ENCODE peak calls at places on chromosomes 2 and 18, in six cellular contexts. C is neural crest cell, N is B cell, A is fibroblast of mammary gland, T is GM23338, E is OCI-LY7. F is an unnamed sample.

GRCh38 chr2:158034198-158034831 is 67.4 kb upstream of the UPP2 start:
- DNase-seq in T (peak), C (peak), A (peak), N (no peak), E (peak), F (peak)

GRCh38 chr2:11833601-11834000 is 87.2 kb downstream of the LPIN1 start:
- DNase-seq in A (peak), E (peak), C (no peak), T (no peak), N (no peak), F (peak)

GRCh38 chr2:94986392-94986963 is 39.0 kb upstream of the MAL start:
- DNase-seq in E (peak), C (peak), N (no peak), A (peak), T (peak), F (peak)

GRCh38 chr2:232061265-232061664 is 99.8 kb downstream of the DIS3L2 start:
- DNase-seq in C (no peak), N (no peak), A (no peak), E (no peak), T (no peak), F (no peak)

GRCh38 chr2:96537734-96538486 is 1.4 kb downstream of the ARID5A start:
- DNase-seq in E (no peak), C (no peak), A (no peak), N (peak), T (peak), F (no peak)

GRCh38 chr2:138035597-138036217 is 71.4 kb downstream of the HNMT start:
- DNase-seq in N (no peak), E (no peak), A (peak), T (no peak), C (no peak), F (no peak)

GRCh38 chr2:209556354-209556961 is 132.6 kb downstream of the MAP2 start:
- DNase-seq in T (peak), A (peak), E (peak), C (no peak), N (no peak), F (peak)

GRCh38 chr2:15714609-15715008 is 122.9 kb downstream of the DDX1 start:
- DNase-seq in E (no peak), T (no peak), A (no peak), N (no peak), C (no peak), F (no peak)

GRCh38 chr2:2846379-2847130 is 515.5 kb upstream of the MYT1L start:
- DNase-seq in E (no peak), A (no peak), N (no peak), C (no peak), T (no peak), F (no peak)

GRCh38 chr18:22624171-22624570 is 206.5 kb upstream of the CTAGE1 start:
- DNase-seq in C (no peak), N (no peak), E (no peak), T (no peak), A (no peak), F (no peak)

GRCh38 chr18:76988015-76988826 is 144.4 kb downstream of the MBP start:
- DNase-seq in A (no peak), N (peak), T (no peak), C (no peak), E (no peak), F (no peak)

GRCh38 chr2:25566094-25566493 is 107.3 kb downstream of the DTNB start:
- DNase-seq in T (no peak), N (no peak), E (peak), C (no peak), A (no peak), F (no peak)
- TF ChIP-seq CTCF in T (peak), N (no peak), E (peak), C (no peak), A (no peak), F (no peak)

DNA sequence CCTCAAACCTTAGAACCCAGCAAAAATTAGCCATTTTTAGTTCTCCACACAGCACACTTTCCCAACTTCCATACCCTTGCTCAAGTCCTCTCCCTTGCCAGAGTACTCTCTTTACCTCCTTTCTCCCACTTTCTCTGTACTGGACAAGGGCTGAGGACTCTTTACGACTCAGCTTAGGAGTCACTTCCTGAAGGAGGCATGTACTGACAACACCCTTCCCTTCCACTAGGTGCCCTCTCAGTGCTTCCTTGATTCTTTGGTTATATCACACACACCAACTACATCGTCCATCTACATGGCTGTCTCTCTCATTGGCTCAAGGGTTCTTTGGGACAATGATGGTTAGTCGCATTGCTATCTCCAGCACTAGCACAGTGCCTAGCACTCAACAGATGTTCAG is 5.2 kb upstream of the C18orf63 start:
- DNase-seq in T (peak), E (peak), N (no peak), A (peak), C (no peak), F (peak)
- TF ChIP-seq CTCF in T (peak), E (peak), N (no peak), A (peak), C (peak), F (peak)

GRCh38 chr18:25306671-25307070 is 45.3 kb downstream of the ZNF521 start:
- DNase-seq in N (no peak), T (no peak), C (no peak), A (no peak), E (no peak), F (no peak)

GRCh38 chr18:25305584-25305983 is 46.4 kb downstream of the ZNF521 start:
- DNase-seq in T (no peak), E (no peak), C (no peak), A (peak), N (no peak), F (peak)

GRCh38 chr18:25313274-25313673 is 38.7 kb downstream of the ZNF521 start:
- DNase-seq in N (no peak), E (no peak), T (no peak), A (no peak), C (no peak), F (no peak)

GRCh38 chr18:25314824-25315223 is 37.1 kb downstream of the ZNF521 start:
- DNase-seq in E (no peak), A (no peak), C (no peak), T (no peak), N (no peak), F (no peak)

DNA sequence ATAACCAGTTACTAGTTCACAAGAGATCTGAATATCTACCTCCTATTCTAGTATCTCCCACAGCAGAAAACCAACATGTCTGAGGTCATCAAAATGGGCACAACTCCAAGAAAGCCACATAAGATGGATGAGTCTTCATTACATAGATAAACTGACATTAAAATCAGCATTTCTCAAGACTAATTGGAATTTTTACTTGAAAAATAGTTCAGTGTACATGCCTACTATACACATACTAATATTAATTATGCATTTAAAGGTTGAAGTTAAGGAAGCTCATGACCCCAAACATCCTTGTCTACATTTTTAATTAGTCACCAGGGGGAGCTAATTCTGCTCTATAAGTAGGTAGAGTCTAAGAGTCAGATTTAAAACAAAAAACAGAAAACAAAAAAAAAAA is 41.9 kb downstream of the ZNF521 start:
- DNase-seq in A (peak), N (no peak), E (peak), C (no peak), T (peak), F (peak)
- TF ChIP-seq CTCF in A (peak), N (no peak), E (peak), C (no peak), T (no peak), F (no peak)

DNA sequence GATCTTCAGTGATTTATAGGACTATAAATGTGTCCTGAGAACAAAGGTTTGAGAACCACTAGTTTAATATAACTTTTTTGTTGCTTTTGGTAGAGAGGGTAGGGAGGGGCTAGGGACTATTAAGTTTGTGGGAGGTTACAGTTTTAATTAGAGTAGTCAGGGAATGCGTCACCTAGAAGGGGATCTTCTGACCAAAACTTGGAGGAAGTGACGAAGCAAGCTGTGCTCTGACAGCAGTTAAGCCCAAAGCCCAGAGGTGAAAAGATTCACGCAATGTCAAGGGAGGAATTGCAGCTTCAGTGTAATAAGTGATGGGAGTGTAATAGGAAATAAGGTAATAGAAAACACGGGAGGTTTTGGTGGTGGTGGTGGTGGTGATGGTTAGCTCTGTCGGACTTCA is 8.1 kb downstream of the TDRD15 start:
- DNase-seq in E (no peak), N (no peak), A (no peak), C (no peak), T (no peak), F (no peak)
- TF ChIP-seq CTCF in E (no peak), N (no peak), A (no peak), C (no peak), T (no peak), F (no peak)

GRCh38 chr2:177635696-177636095 is 243.1 kb downstream of the AGPS start:
- DNase-seq in A (no peak), N (no peak), E (no peak), T (no peak), C (no peak), F (no peak)

GRCh38 chr2:177633910-177634294 is 241.3 kb downstream of the AGPS start:
- DNase-seq in A (no peak), C (no peak), N (no peak), E (no peak), T (peak), F (no peak)

GRCh38 chr2:177633111-177633510 is 240.5 kb downstream of the AGPS start:
- DNase-seq in C (no peak), E (no peak), T (no peak), N (no peak), A (no peak), F (no peak)

GRCh38 chr2:177639262-177639914 is 246.8 kb downstream of the AGPS start:
- DNase-seq in C (no peak), N (no peak), A (no peak), E (no peak), T (no peak), F (no peak)

GRCh38 chr2:177636672-177637071 is 244.1 kb downstream of the AGPS start:
- DNase-seq in N (no peak), C (no peak), T (no peak), E (no peak), A (no peak), F (no peak)
- TF ChIP-seq CTCF in N (no peak), C (no peak), T (peak), E (peak), A (no peak), F (no peak)